ENCODE peak calls at places on chromosome 16, in four cellular contexts. C is astrocyte, W is AG08396, V is mesothelial cell of epicardium. A is an unnamed sample.
A peak's percentile ranks its signal among the peaks of the same experiment; 100 is the strongest.

GRCh38 chr16:68287276-68288251 is 23.2 kb downstream of the SLC7A6OS start:
- DNase-seq in C (peak; percentile 65), W (peak; percentile 89), V (no peak), A (peak; percentile 76)

GRCh38 chr16:76059186-76059585 is 218.0 kb upstream of the CNTNAP4 start:
- DNase-seq in C (no peak), W (no peak), V (no peak), A (no peak)

GRCh38 chr16:85168732-85169256 is 56.5 kb upstream of the CIBAR2 start:
- DNase-seq in C (no peak), W (peak; percentile 93), V (no peak), A (peak; percentile 61)

GRCh38 chr16:31273676-31274075 is 13.9 kb downstream of the ITGAM start:
- DNase-seq in C (no peak), W (no peak), V (no peak), A (no peak)

GRCh38 chr16:52470601-52471000 is 76.3 kb downstream of the TOX3 start:
- DNase-seq in C (no peak), W (no peak), V (no peak), A (no peak)

GRCh38 chr16:1548727-1549126 is 15.3 kb downstream of the TMEM204 start:
- DNase-seq in C (no peak), W (no peak), V (no peak), A (no peak)

GRCh38 chr16:22210854-22211253 is 4.8 kb downstream of the EEF2K start:
- DNase-seq in C (no peak), W (no peak), V (no peak), A (no peak)

GRCh38 chr16:55657616-55658015 is 1.8 kb downstream of the SLC6A2 start:
- DNase-seq in C (no peak), W (no peak), V (no peak), A (no peak)

GRCh38 chr16:2689968-2690830 is 7.9 kb downstream of the KCTD5 start:
- DNase-seq in C (peak; percentile 35), W (no peak), V (no peak), A (no peak)

GRCh38 chr16:56450275-56450889 is 750 bp downstream of the NUDT21 start:
- DNase-seq in C (no peak), W (peak; percentile 29), V (no peak), A (peak; percentile 12)

GRCh38 chr16:85878407-85878806 is 20.6 kb upstream of the IRF8 start:
- DNase-seq in C (no peak), W (no peak), V (no peak), A (no peak)

GRCh38 chr16:86166414-86166813 is 267.5 kb downstream of the IRF8 start:
- DNase-seq in C (no peak), W (no peak), V (no peak), A (no peak)

GRCh38 chr16:9040766-9041430 is 50.5 kb upstream of the HAPSTR1 start:
- DNase-seq in C (no peak), W (no peak), V (no peak), A (no peak)

GRCh38 chr16:77298638-77299360 is 99.6 kb downstream of the SYCE1L start:
- DNase-seq in C (peak; percentile 97), W (peak; percentile 15), V (no peak), A (peak; percentile 93)

GRCh38 chr16:46885960-46886763 is 2.0 kb downstream of the GPT2 start:
- DNase-seq in C (peak; percentile 68), W (no peak), V (no peak), A (peak; percentile 74)

GRCh38 chr16:50745940-50746339 is 4.1 kb downstream of the CYLD start:
- DNase-seq in C (no peak), W (no peak), V (no peak), A (no peak)

GRCh38 chr16:86045601-86045971 is 146.6 kb downstream of the IRF8 start:
- DNase-seq in C (no peak), W (no peak), V (no peak), A (no peak)

GRCh38 chr16:84559311-84559932 is 55.0 kb upstream of the MEAK7 start:
- DNase-seq in C (no peak), W (no peak), V (no peak), A (no peak)

GRCh38 chr16:85382717-85383118 is 230.4 kb upstream of the GSE1 start:
- DNase-seq in C (no peak), W (no peak), V (no peak), A (no peak)

GRCh38 chr16:57092786-57093301 is 461 bp downstream of the CPNE2 start:
- DNase-seq in C (no peak), W (peak; percentile 74), V (peak; percentile 63), A (no peak)

GRCh38 chr16:82675300-82675699 is 48.5 kb downstream of the CDH13 start:
- DNase-seq in C (peak; percentile 67), W (no peak), V (no peak), A (no peak)

GRCh38 chr16:354971-355441 is 2.5 kb upstream of the AXIN1 start:
- DNase-seq in C (no peak), W (no peak), V (no peak), A (no peak)

GRCh38 chr16:83981799-83982198 is 13.8 kb downstream of the NECAB2 start:
- DNase-seq in C (no peak), W (no peak), V (no peak), A (no peak)

GRCh38 chr16:55282441-55282840 is 41.6 kb upstream of the IRX6 start:
- DNase-seq in C (no peak), W (no peak), V (no peak), A (no peak)

GRCh38 chr16:78696797-78697196 is 597.3 kb downstream of the WWOX start:
- DNase-seq in C (no peak), W (no peak), V (no peak), A (no peak)

GRCh38 chr16:23597003-23597756 is 1.1 kb upstream of the NDUFAB1 start:
- DNase-seq in C (no peak), W (no peak), V (no peak), A (no peak)

GRCh38 chr16:2776500-2777139 is 460 bp downstream of the ELOB start:
- DNase-seq in C (no peak), W (peak; percentile 57), V (peak; percentile 61), A (no peak)

GRCh38 chr16:57624044-57624688 is 4.3 kb upstream of the ADGRG1 start:
- DNase-seq in C (no peak), W (no peak), V (no peak), A (no peak)

GRCh38 chr16:55297062-55297909 is 26.7 kb upstream of the IRX6 start:
- DNase-seq in C (peak; percentile 67), W (no peak), V (no peak), A (no peak)

GRCh38 chr16:87806608-87807546 is 41.1 kb upstream of the KLHDC4 start:
- DNase-seq in C (peak; percentile 81), W (peak; percentile 88), V (no peak), A (peak; percentile 90)

GRCh38 chr16:10078541-10078949 is 103.7 kb downstream of the GRIN2A start:
- DNase-seq in C (no peak), W (no peak), V (no peak), A (no peak)

GRCh38 chr16:19463468-19464315 is 46.0 kb downstream of the TMC5 start:
- DNase-seq in C (no peak), W (no peak), V (no peak), A (no peak)

GRCh38 chr16:29848420-29849297 is 14.4 kb downstream of the CDIPT start:
- DNase-seq in C (no peak), W (peak; percentile 81), V (no peak), A (peak; percentile 39)

GRCh38 chr16:67155305-67156145 is 4.2 kb downstream of the TRADD start:
- DNase-seq in C (no peak), W (peak; percentile 96), V (peak; percentile 93), A (peak; percentile 72)

GRCh38 chr16:70410736-70411135 is 28.2 kb downstream of the ST3GAL2 start:
- DNase-seq in C (peak; percentile 16), W (no peak), V (no peak), A (peak; percentile 33)

GRCh38 chr16:89409161-89409711 is 81.1 kb downstream of the ANKRD11 start:
- DNase-seq in C (no peak), W (no peak), V (no peak), A (no peak)

GRCh38 chr16:16045879-16046278 is 96.5 kb downstream of the ABCC1 start:
- DNase-seq in C (no peak), W (no peak), V (no peak), A (no peak)

GRCh38 chr16:66935319-66936011 is at the start of gene CES2:
- DNase-seq in C (no peak), W (peak; percentile 77), V (no peak), A (peak; percentile 39)

GRCh38 chr16:11901091-11901490 is 14.7 kb downstream of the GSPT1 start:
- DNase-seq in C (peak; percentile 27), W (no peak), V (no peak), A (peak; percentile 43)

GRCh38 chr16:53087101-53087500 is 32.3 kb downstream of the CHD9 start:
- DNase-seq in C (peak; percentile 40), W (no peak), V (no peak), A (peak; percentile 58)